ENCODE peak calls at places on chromosomes 13 and 19, in eight cellular contexts. Y, A, D, Z, J, P, V and W are unnamed samples.

GRCh38 chr13:38674208-38674607 is 12.7 kb upstream of the FREM2 start:
- DNase-seq in J (no peak), Y (no peak), Z (no peak), A (no peak), V (no peak), P (no peak), D (no peak), W (no peak)

GRCh38 chr13:110361365-110361911 is 54.4 kb downstream of the COL4A2 start:
- DNase-seq in Y (no peak), Z (peak), D (no peak), V (no peak), J (peak), A (peak), P (peak), W (no peak)

GRCh38 chr13:113399755-113400149 is 35.8 kb upstream of the GRTP1 start:
- DNase-seq in P (no peak), V (no peak), Z (no peak), Y (no peak), A (no peak), D (no peak), J (no peak), W (no peak)

GRCh38 chr19:29653398-29653797 is 11.9 kb upstream of the PLEKHF1 start:
- DNase-seq in P (no peak), Y (no peak), A (no peak), Z (no peak), V (no peak), D (no peak), J (no peak), W (no peak)

GRCh38 chr19:10620786-10621185 is 4.6 kb upstream of the SLC44A2 start:
- DNase-seq in Z (no peak), J (no peak), P (no peak), Y (no peak), A (no peak), V (no peak), D (no peak), W (no peak)

GRCh38 chr19:8233370-8233769 is 24.2 kb downstream of the CERS4 start:
- DNase-seq in V (no peak), Z (no peak), D (no peak), Y (no peak), A (no peak), J (no peak), P (no peak), W (no peak)

GRCh38 chr13:75621147-75621546 is 15.0 kb upstream of the LMO7 start:
- DNase-seq in Y (no peak), A (no peak), Z (no peak), V (no peak), J (no peak), D (no peak), P (no peak), W (no peak)

GRCh38 chr13:89883893-89884448 is 1463.5 kb upstream of the MIR17HG start:
- DNase-seq in V (no peak), Z (no peak), P (no peak), D (no peak), A (no peak), J (no peak), Y (no peak), W (no peak)

GRCh38 chr13:75715598-75716523 is 79.7 kb downstream of the LMO7 start:
- DNase-seq in V (no peak), J (no peak), Z (peak), P (no peak), Y (no peak), A (no peak), D (no peak), W (peak)

GRCh38 chr13:73681779-73682178 is 452.4 kb downstream of the KLF12 start:
- DNase-seq in J (no peak), A (no peak), Y (no peak), D (no peak), V (no peak), Z (no peak), P (no peak), W (no peak)

GRCh38 chr19:33306853-33307792 is 4.8 kb upstream of the CEBPA start:
- DNase-seq in Y (no peak), V (no peak), J (no peak), D (no peak), Z (no peak), P (no peak), A (no peak), W (no peak)

GRCh38 chr19:2045501-2046045 is 5.5 kb downstream of the MKNK2 start:
- DNase-seq in D (no peak), Y (no peak), P (no peak), J (no peak), V (no peak), Z (no peak), A (no peak), W (no peak)

GRCh38 chr13:96898855-96899254 is 95.4 kb downstream of the OXGR1 start:
- DNase-seq in P (no peak), V (no peak), J (no peak), Z (no peak), Y (no peak), D (no peak), A (no peak), W (peak)

GRCh38 chr13:65540064-65540635 is 1690.0 kb downstream of the PCDH9 start:
- DNase-seq in Y (no peak), Z (no peak), P (no peak), J (no peak), D (no peak), V (no peak), A (no peak), W (no peak)

GRCh38 chr19:50460161-50460765 is 16.0 kb upstream of the EMC10 start:
- DNase-seq in Z (peak), P (no peak), A (no peak), V (no peak), D (peak), Y (no peak), J (no peak), W (peak)

GRCh38 chr13:90232291-90232690 is 1115.2 kb upstream of the MIR17HG start:
- DNase-seq in A (no peak), D (no peak), Z (no peak), J (no peak), P (no peak), V (no peak), Y (no peak), W (no peak)

GRCh38 chr13:23509781-23510543 is 60.2 kb upstream of the TNFRSF19 start:
- DNase-seq in P (no peak), J (no peak), A (peak), Z (peak), Y (no peak), V (no peak), D (no peak), W (peak)

GRCh38 chr13:47480941-47481340 is 520.1 kb downstream of the SUCLA2 start:
- DNase-seq in J (no peak), A (no peak), V (no peak), D (no peak), Z (no peak), P (no peak), Y (no peak), W (no peak)

DNA sequence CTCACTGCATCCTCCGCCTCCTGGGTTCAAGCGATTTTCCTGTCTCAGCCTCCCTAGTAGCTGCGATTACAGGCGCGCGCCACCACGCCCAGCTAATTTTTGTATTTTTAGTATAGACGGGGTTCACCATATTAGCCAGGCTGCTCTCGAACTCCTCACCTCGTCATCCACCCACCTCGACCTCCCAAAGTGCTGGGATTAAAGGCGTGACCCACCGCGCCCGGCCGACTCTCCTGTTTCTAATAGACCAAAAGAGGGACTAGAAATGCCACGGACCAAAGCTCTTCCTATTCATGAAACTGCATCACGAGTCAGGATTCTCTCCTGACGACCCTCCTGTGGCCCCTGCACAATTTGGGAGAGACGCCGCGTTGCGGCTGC is 563 bp downstream of the ZNF43 start:
- DNase-seq in V (no peak), D (no peak), Z (no peak), A (no peak), P (no peak), J (no peak), Y (no peak), W (no peak)
- H3K4me3 ChIP-seq in V (no peak), D (peak), Z (peak), A (peak), P (peak), J (peak), Y (peak), W (peak)

GRCh38 chr13:25301347-25302113 is at the start of gene NUP58:
- DNase-seq in P (peak), Y (peak), Z (peak), V (peak), D (peak), J (peak), A (peak), W (peak)
- TF ChIP-seq CTCF in P (no peak), Y (no peak), Z (no peak), V (no peak), D (no peak), J (no peak), A (no peak), W (no peak)

DNA sequence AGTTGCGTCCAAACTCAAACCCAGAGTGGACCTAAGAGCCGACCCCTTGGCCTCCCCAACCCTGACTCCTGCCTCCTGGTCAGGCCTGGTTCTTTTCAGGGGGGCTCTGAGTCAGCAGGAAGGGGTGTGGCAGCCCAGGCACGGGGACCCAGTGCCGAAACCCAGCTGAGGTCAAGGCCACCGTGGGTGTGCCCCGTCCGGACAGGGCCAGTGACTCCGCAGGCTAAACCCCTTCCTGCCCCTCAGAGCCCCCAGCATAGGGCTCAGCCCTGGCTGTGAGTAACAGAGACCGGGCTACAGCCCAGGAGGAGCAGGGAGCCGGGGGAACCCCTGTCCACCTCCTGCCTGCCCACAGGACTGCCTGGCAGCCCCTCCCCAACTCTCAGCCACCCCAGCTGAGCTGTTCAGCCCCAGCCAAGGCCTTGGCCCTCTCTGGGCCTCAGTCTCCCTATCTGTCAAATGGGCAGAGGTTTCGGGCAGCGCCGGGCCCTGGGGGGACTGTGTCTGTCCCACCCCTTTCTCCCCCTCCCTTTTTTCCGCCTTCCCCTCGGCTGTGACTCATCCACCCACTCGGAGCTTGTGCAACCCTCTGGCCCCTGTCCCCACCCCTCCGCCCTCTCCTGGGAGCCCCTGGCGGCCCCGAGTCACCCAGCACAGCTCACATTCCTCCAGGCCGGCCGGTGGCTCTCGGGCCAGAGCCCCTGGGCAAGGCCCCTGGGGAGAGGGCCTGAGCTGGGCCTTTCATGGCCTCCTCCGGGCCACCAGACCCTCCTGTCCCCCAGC is 8.6 kb downstream of the ZBTB7A start:
- DNase-seq in A (no peak), Z (peak), D (no peak), P (peak), Y (no peak), V (peak), J (peak), W (peak)
- H3K4me3 ChIP-seq in A (no peak), Z (no peak), D (peak), P (peak), Y (no peak), V (peak), J (peak), W (no peak)

DNA sequence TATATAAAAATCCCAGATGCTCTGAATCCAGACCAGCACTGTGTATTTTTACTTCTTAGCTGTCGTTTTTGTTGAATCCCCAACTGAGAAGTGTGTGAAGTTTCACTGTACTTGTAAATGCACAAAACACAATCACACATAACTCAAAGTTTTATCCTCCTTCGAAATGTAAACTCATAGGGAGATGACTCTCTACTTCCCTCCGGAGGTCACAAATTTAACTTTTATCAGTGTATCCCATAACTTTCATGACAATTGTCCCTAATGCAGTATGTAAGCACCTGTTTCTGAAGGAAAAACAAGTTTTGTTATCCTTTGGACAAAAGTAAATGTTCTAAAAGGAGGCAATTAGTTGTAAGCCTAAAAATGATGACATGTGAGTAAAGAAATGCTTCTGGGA is 665.0 kb upstream of the SLITRK6 start:
- DNase-seq in J (no peak), Y (no peak), P (no peak), A (no peak), Z (peak), V (no peak), D (no peak), W (no peak)
- TF ChIP-seq CTCF in J (no peak), Y (no peak), P (no peak), A (peak), Z (peak), V (peak), D (no peak), W (peak)

DNA sequence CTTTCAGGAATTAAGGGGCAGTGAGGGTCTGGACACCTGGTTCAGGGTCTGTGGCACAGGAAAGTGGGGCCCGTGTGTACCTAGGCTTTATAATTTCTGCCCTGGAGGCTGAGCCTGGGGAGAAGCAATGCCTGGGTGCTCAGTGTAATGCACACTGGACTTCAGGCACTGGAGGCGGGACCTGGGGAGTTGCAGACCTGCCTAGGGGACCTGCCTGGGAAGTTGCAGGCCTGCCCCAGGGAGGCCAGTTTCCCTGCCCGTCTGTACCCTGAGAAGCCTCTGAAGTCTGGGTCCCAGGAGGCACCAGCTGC is 2.5 kb upstream of the TMEM59L start:
- DNase-seq in D (no peak), Y (no peak), A (no peak), J (no peak), Z (no peak), V (no peak), P (no peak), W (no peak)
- H3K4me3 ChIP-seq in D (no peak), Y (no peak), A (no peak), J (no peak), Z (no peak), V (no peak), P (no peak), W (no peak)

GRCh38 chr19:36214388-36215275 is at the start of the genes ZNF146 and ZNF565:
- DNase-seq in V (peak), Y (peak), D (peak), Z (peak), A (peak), J (peak), P (peak), W (peak)
- TF ChIP-seq CTCF in V (no peak), Y (no peak), D (no peak), Z (no peak), A (no peak), J (peak), P (peak), W (no peak)

GRCh38 chr13:98327326-98328314 is 150.6 kb upstream of the RNF113B start:
- DNase-seq in P (no peak), Z (peak), V (no peak), Y (no peak), A (peak), J (no peak), D (no peak), W (peak)
- H3K4me3 ChIP-seq in P (no peak), Z (no peak), V (no peak), Y (no peak), A (no peak), J (no peak), D (no peak), W (no peak)

GRCh38 chr13:98143157-98143553 is 261 bp downstream of the FARP1 start:
- DNase-seq in P (no peak), A (no peak), Y (no peak), V (no peak), J (peak), Z (no peak), D (no peak), W (no peak)
- TF ChIP-seq CTCF in P (no peak), A (no peak), Y (no peak), V (no peak), J (no peak), Z (no peak), D (no peak), W (no peak)